ENCODE peak calls at places on chromosomes 7 and 10, in ten cellular contexts. M is GM04504; S is stimulated activated CD4-positive, alpha-beta T cell treated with anti-CD3 and anti-CD28 coated beads, Interleukin-4, amount 100 ng/mL, for 4 hours; B is stimulated activated CD8-positive, alpha-beta memory T cell treated with anti-CD3 and anti-CD28 coated beads, Interleukin-4, amount 100 ng/mL, for 24 hours; U is activated CD8-positive, alpha-beta memory T cell treated with anti-CD3 and anti-CD28 coated beads for 1 hour; D is left lung; Y is omental fat pad; J is skeletal muscle cell; W is fibroblast of mammary gland; A is psoas muscle. R is an unnamed sample.

GRCh38 chr10:23001901-23002516 is 74.2 kb downstream of the ARMC3 start:
- DNase-seq in M (no peak), S (no peak), B (no peak), U (no peak), D (no peak), Y (no peak), J (no peak), W (no peak), A (no peak), R (no peak)

GRCh38 chr10:14880201-14880600 is 1.5 kb downstream of the SUV39H2 start:
- DNase-seq in M (no peak), S (no peak), B (no peak), U (no peak), D (no peak), Y (no peak), J (no peak), W (no peak), A (no peak), R (no peak)

GRCh38 chr7:30845426-30846135 is 66.1 kb upstream of the AQP1 start:
- DNase-seq in M (no peak), S (no peak), B (no peak), U (no peak), D (peak), Y (no peak), J (peak), W (peak), A (peak), R (no peak)

GRCh38 chr10:116097239-116097751 is 175.7 kb downstream of the GFRA1 start:
- DNase-seq in M (no peak), S (no peak), B (no peak), U (no peak), D (no peak), Y (no peak), J (peak), W (no peak), A (no peak), R (no peak)

GRCh38 chr7:92425311-92425947 is 21.9 kb upstream of the GATAD1 start:
- DNase-seq in M (no peak), S (no peak), B (no peak), U (no peak), D (no peak), Y (no peak), J (no peak), W (no peak), A (no peak), R (no peak)

GRCh38 chr7:140060788-140061606 is 1.8 kb downstream of the PARP12 start:
- DNase-seq in M (no peak), S (no peak), B (no peak), U (no peak), D (no peak), Y (no peak), J (peak), W (peak), A (no peak), R (no peak)

GRCh38 chr7:30143748-30144251 is 9.0 kb downstream of the MTURN start:
- DNase-seq in M (no peak), S (no peak), B (no peak), U (no peak), D (no peak), Y (no peak), J (no peak), W (peak), A (no peak), R (no peak)

GRCh38 chr10:124251317-124251716 is 157.9 kb upstream of the CHST15 start:
- DNase-seq in M (no peak), S (no peak), B (no peak), U (no peak), D (no peak), Y (no peak), J (no peak), W (no peak), A (no peak), R (no peak)

GRCh38 chr10:110456523-110457091 is 41.1 kb upstream of the DUSP5 start:
- DNase-seq in M (no peak), S (no peak), B (no peak), U (no peak), D (no peak), Y (no peak), J (no peak), W (peak), A (no peak), R (peak)

GRCh38 chr7:106279425-106280182 is 5.2 kb downstream of the NAMPT start:
- DNase-seq in M (no peak), S (no peak), B (no peak), U (no peak), D (no peak), Y (no peak), J (no peak), W (no peak), A (no peak), R (no peak)

GRCh38 chr10:90847436-90847835 is 10.4 kb downstream of the HTR7 start:
- DNase-seq in M (no peak), S (no peak), B (no peak), U (no peak), D (no peak), Y (no peak), J (peak), W (peak), A (no peak), R (no peak)

GRCh38 chr7:19405546-19405945 is 260.3 kb upstream of the FERD3L start:
- DNase-seq in M (peak), S (no peak), B (no peak), U (no peak), D (no peak), Y (no peak), J (no peak), W (peak), A (no peak), R (no peak)

GRCh38 chr10:70672165-70672992 is at the start of gene ADAMTS14:
- DNase-seq in M (no peak), S (no peak), B (peak), U (no peak), D (no peak), Y (no peak), J (no peak), W (peak), A (peak), R (no peak)

GRCh38 chr10:49500420-49500819 is 38.5 kb downstream of the ERCC6 start:
- DNase-seq in M (no peak), S (no peak), B (no peak), U (no peak), D (no peak), Y (no peak), J (no peak), W (no peak), A (no peak), R (no peak)

GRCh38 chr10:27893320-27894014 is 105.4 kb downstream of the ODAD2 start:
- DNase-seq in M (peak), S (no peak), B (no peak), U (no peak), D (no peak), Y (no peak), J (no peak), W (peak), A (no peak), R (no peak)

GRCh38 chr7:132123763-132124162 is 452.5 kb downstream of the PLXNA4 start:
- DNase-seq in M (no peak), S (no peak), B (no peak), U (no peak), D (no peak), Y (no peak), J (no peak), W (no peak), A (no peak), R (no peak)

GRCh38 chr10:51311232-51311631 is 236.9 kb downstream of the PRKG1 start:
- DNase-seq in M (no peak), S (no peak), B (no peak), U (no peak), D (no peak), Y (no peak), J (no peak), W (peak), A (no peak), R (no peak)

GRCh38 chr7:64890761-64891666 is 12.1 kb upstream of the ZNF273 start:
- DNase-seq in M (no peak), S (no peak), B (no peak), U (no peak), D (no peak), Y (no peak), J (no peak), W (no peak), A (no peak), R (no peak)

GRCh38 chr10:22437620-22438588 is 92.6 kb downstream of the SPAG6 start:
- DNase-seq in M (no peak), S (peak), B (peak), U (no peak), D (no peak), Y (no peak), J (no peak), W (no peak), A (no peak), R (no peak)

GRCh38 chr10:63142136-63142535 is 9.0 kb downstream of the NRBF2 start:
- DNase-seq in M (no peak), S (no peak), B (no peak), U (no peak), D (no peak), Y (no peak), J (no peak), W (no peak), A (no peak), R (no peak)

GRCh38 chr7:149813254-149814035 is 24.7 kb upstream of the ZNF862 start:
- DNase-seq in M (no peak), S (no peak), B (no peak), U (no peak), D (peak), Y (no peak), J (no peak), W (no peak), A (no peak), R (no peak)

GRCh38 chr7:101677421-101678137 is 48.5 kb upstream of the MYL10 start:
- DNase-seq in M (no peak), S (no peak), B (no peak), U (no peak), D (no peak), Y (no peak), J (no peak), W (peak), A (no peak), R (no peak)

GRCh38 chr7:106640368-106641141 is 20.4 kb downstream of the CCDC71L start:
- DNase-seq in M (no peak), S (no peak), B (no peak), U (no peak), D (no peak), Y (no peak), J (no peak), W (peak), A (no peak), R (no peak)

GRCh38 chr10:59905066-59905734 is 1.2 kb downstream of the CCDC6 start:
- DNase-seq in M (no peak), S (no peak), B (no peak), U (no peak), D (peak), Y (no peak), J (no peak), W (peak), A (peak), R (no peak)

GRCh38 chr7:106039486-106040060 is 72.5 kb downstream of the SYPL1 start:
- DNase-seq in M (peak), S (no peak), B (no peak), U (no peak), D (no peak), Y (no peak), J (peak), W (peak), A (no peak), R (no peak)

GRCh38 chr7:124716894-124717293 is 48.7 kb downstream of the GPR37 start:
- DNase-seq in M (no peak), S (no peak), B (no peak), U (no peak), D (no peak), Y (no peak), J (no peak), W (no peak), A (no peak), R (no peak)